ENCODE peak calls at places on chromosomes 5 and 9, in seven cellular contexts. One of them, this sample, is unnamed.

GRCh38 chr5:149254506-149254905 is 17.2 kb upstream of the AFAP1L1 start:
- DNase-seq in astrocyte of the cerebellum: no peak
- DNase-seq in cardiac muscle cell: peak
- DNase-seq in A549: no peak
- DNase-seq in ovary: no peak
- DNase-seq in psoas muscle: no peak
- DNase-seq in prostate gland: no peak
- DNase-seq in this sample: no peak

GRCh38 chr9:34237836-34238235 is 59.0 kb downstream of the UBAP1 start:
- DNase-seq in psoas muscle: no peak
- DNase-seq in prostate gland: no peak
- DNase-seq in ovary: no peak
- DNase-seq in A549: no peak
- DNase-seq in cardiac muscle cell: no peak
- DNase-seq in astrocyte of the cerebellum: no peak
- DNase-seq in this sample: no peak

GRCh38 chr9:12935714-12936113 is 160.9 kb downstream of the LURAP1L start:
- DNase-seq in cardiac muscle cell: no peak
- DNase-seq in psoas muscle: no peak
- DNase-seq in astrocyte of the cerebellum: no peak
- DNase-seq in prostate gland: no peak
- DNase-seq in ovary: no peak
- DNase-seq in A549: no peak
- DNase-seq in this sample: no peak

GRCh38 chr5:28397502-28397941 is 1359.1 kb upstream of the CDH9 start:
- DNase-seq in ovary: no peak
- DNase-seq in prostate gland: no peak
- DNase-seq in psoas muscle: no peak
- DNase-seq in A549: no peak
- DNase-seq in astrocyte of the cerebellum: peak
- DNase-seq in cardiac muscle cell: no peak
- DNase-seq in this sample: no peak

GRCh38 chr5:84438456-84438855 is 53.8 kb upstream of the EDIL3 start:
- DNase-seq in psoas muscle: no peak
- DNase-seq in ovary: no peak
- DNase-seq in cardiac muscle cell: no peak
- DNase-seq in prostate gland: no peak
- DNase-seq in astrocyte of the cerebellum: no peak
- DNase-seq in A549: no peak
- DNase-seq in this sample: no peak

GRCh38 chr9:105672711-105673234 is 10.5 kb downstream of the TAL2 start:
- DNase-seq in astrocyte of the cerebellum: no peak
- DNase-seq in A549: no peak
- DNase-seq in psoas muscle: no peak
- DNase-seq in cardiac muscle cell: no peak
- DNase-seq in prostate gland: no peak
- DNase-seq in ovary: no peak
- DNase-seq in this sample: peak

GRCh38 chr9:121500165-121500478 is 478 bp upstream of the GGTA1 start:
- DNase-seq in astrocyte of the cerebellum: no peak
- DNase-seq in cardiac muscle cell: no peak
- DNase-seq in ovary: no peak
- DNase-seq in prostate gland: no peak
- DNase-seq in A549: no peak
- DNase-seq in psoas muscle: no peak
- DNase-seq in this sample: no peak

GRCh38 chr9:93480728-93481324 is 27.4 kb upstream of the FAM120AOS start:
- DNase-seq in prostate gland: no peak
- DNase-seq in astrocyte of the cerebellum: no peak
- DNase-seq in ovary: no peak
- DNase-seq in psoas muscle: no peak
- DNase-seq in A549: no peak
- DNase-seq in cardiac muscle cell: peak
- DNase-seq in this sample: no peak

GRCh38 chr9:128286435-128286834 is 10.4 kb downstream of the SWI5 start:
- DNase-seq in psoas muscle: no peak
- DNase-seq in cardiac muscle cell: no peak
- DNase-seq in prostate gland: no peak
- DNase-seq in A549: no peak
- DNase-seq in ovary: peak
- DNase-seq in astrocyte of the cerebellum: peak
- DNase-seq in this sample: no peak

GRCh38 chr5:180345186-180345585 is 8.0 kb downstream of the GFPT2 start:
- DNase-seq in astrocyte of the cerebellum: no peak
- DNase-seq in ovary: no peak
- DNase-seq in psoas muscle: no peak
- DNase-seq in prostate gland: no peak
- DNase-seq in cardiac muscle cell: no peak
- DNase-seq in A549: no peak
- DNase-seq in this sample: no peak

GRCh38 chr5:133446440-133446839 is 165.9 kb downstream of the FSTL4 start:
- DNase-seq in cardiac muscle cell: no peak
- DNase-seq in psoas muscle: no peak
- DNase-seq in astrocyte of the cerebellum: no peak
- DNase-seq in ovary: no peak
- DNase-seq in prostate gland: no peak
- DNase-seq in A549: no peak
- DNase-seq in this sample: no peak

GRCh38 chr9:14321517-14322125 is 7.7 kb upstream of the NFIB start:
- DNase-seq in astrocyte of the cerebellum: no peak
- DNase-seq in cardiac muscle cell: no peak
- DNase-seq in A549: no peak
- DNase-seq in psoas muscle: no peak
- DNase-seq in prostate gland: no peak
- DNase-seq in ovary: no peak
- DNase-seq in this sample: no peak

GRCh38 chr5:170254056-170254455 is 21.3 kb downstream of the C5orf58 start:
- DNase-seq in A549: no peak
- DNase-seq in prostate gland: peak
- DNase-seq in astrocyte of the cerebellum: no peak
- DNase-seq in cardiac muscle cell: no peak
- DNase-seq in psoas muscle: no peak
- DNase-seq in ovary: no peak
- DNase-seq in this sample: peak

GRCh38 chr5:127428748-127429147 is 88.7 kb upstream of the PRRC1 start:
- DNase-seq in astrocyte of the cerebellum: no peak
- DNase-seq in prostate gland: no peak
- DNase-seq in psoas muscle: no peak
- DNase-seq in cardiac muscle cell: no peak
- DNase-seq in A549: no peak
- DNase-seq in ovary: no peak
- DNase-seq in this sample: no peak

GRCh38 chr9:72022846-72023245 is 37.6 kb downstream of the C9orf57 start:
- DNase-seq in cardiac muscle cell: no peak
- DNase-seq in ovary: no peak
- DNase-seq in psoas muscle: no peak
- DNase-seq in prostate gland: no peak
- DNase-seq in A549: no peak
- DNase-seq in astrocyte of the cerebellum: peak
- DNase-seq in this sample: no peak

GRCh38 chr9:72203205-72203803 is 54.1 kb downstream of the GDA start:
- DNase-seq in psoas muscle: no peak
- DNase-seq in prostate gland: no peak
- DNase-seq in ovary: no peak
- DNase-seq in astrocyte of the cerebellum: no peak
- DNase-seq in cardiac muscle cell: peak
- DNase-seq in A549: peak
- DNase-seq in this sample: peak

GRCh38 chr9:75235632-75236031 is 147.3 kb downstream of the OSTF1 start:
- DNase-seq in ovary: no peak
- DNase-seq in A549: no peak
- DNase-seq in psoas muscle: no peak
- DNase-seq in prostate gland: no peak
- DNase-seq in cardiac muscle cell: no peak
- DNase-seq in astrocyte of the cerebellum: no peak
- DNase-seq in this sample: no peak

GRCh38 chr5:93055971-93056370 is 525.0 kb downstream of the NR2F1-AS1 start:
- DNase-seq in ovary: no peak
- DNase-seq in A549: no peak
- DNase-seq in psoas muscle: no peak
- DNase-seq in prostate gland: no peak
- DNase-seq in cardiac muscle cell: no peak
- DNase-seq in astrocyte of the cerebellum: no peak
- DNase-seq in this sample: no peak

GRCh38 chr9:128293091-128293490 is 17.0 kb downstream of the SWI5 start:
- DNase-seq in prostate gland: no peak
- DNase-seq in cardiac muscle cell: no peak
- DNase-seq in astrocyte of the cerebellum: no peak
- DNase-seq in ovary: no peak
- DNase-seq in psoas muscle: no peak
- DNase-seq in A549: no peak
- DNase-seq in this sample: no peak

GRCh38 chr5:31098811-31099210 is 94.7 kb upstream of the CDH6 start:
- DNase-seq in psoas muscle: no peak
- DNase-seq in A549: no peak
- DNase-seq in cardiac muscle cell: no peak
- DNase-seq in astrocyte of the cerebellum: no peak
- DNase-seq in ovary: no peak
- DNase-seq in prostate gland: no peak
- DNase-seq in this sample: no peak

GRCh38 chr9:96449522-96449843 is 486 bp upstream of the HABP4 start:
- DNase-seq in psoas muscle: no peak
- DNase-seq in prostate gland: no peak
- DNase-seq in astrocyte of the cerebellum: no peak
- DNase-seq in A549: no peak
- DNase-seq in ovary: no peak
- DNase-seq in cardiac muscle cell: no peak
- DNase-seq in this sample: no peak

GRCh38 chr5:139164020-139164419 is 34.1 kb downstream of the SIL1 start:
- DNase-seq in prostate gland: no peak
- DNase-seq in astrocyte of the cerebellum: no peak
- DNase-seq in cardiac muscle cell: no peak
- DNase-seq in ovary: no peak
- DNase-seq in A549: no peak
- DNase-seq in psoas muscle: no peak
- DNase-seq in this sample: no peak

DNA sequence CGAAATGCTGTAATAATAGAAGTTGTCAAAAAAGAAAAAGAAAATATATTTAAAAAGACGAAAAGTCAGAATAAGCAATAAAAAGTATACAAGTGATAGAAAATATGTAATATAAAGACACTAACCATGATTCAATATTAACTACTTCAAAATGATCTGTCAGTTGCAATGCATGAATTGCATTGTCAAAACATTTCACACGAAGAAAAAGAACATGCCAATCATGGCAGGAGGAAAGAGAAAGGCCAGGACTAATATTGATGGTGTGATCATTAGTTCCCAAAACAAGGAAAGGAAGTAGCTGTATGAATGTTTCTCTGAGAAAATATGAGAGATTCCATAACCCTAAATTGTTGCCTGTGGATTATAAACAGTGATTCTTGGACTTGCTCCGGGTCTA is 7.4 kb upstream of the GRAMD2B start:
- DNase-seq in cardiac muscle cell: no peak
- DNase-seq in ovary: no peak
- DNase-seq in A549: no peak
- DNase-seq in prostate gland: no peak
- DNase-seq in astrocyte of the cerebellum: no peak
- DNase-seq in psoas muscle: no peak
- DNase-seq in this sample: no peak
- H3K4me3 ChIP-seq in cardiac muscle cell: no peak
- H3K4me3 ChIP-seq in ovary: no peak
- H3K4me3 ChIP-seq in A549: no peak
- H3K4me3 ChIP-seq in prostate gland: no peak
- H3K4me3 ChIP-seq in astrocyte of the cerebellum: no peak
- H3K4me3 ChIP-seq in psoas muscle: no peak
- H3K4me3 ChIP-seq in this sample: no peak

DNA sequence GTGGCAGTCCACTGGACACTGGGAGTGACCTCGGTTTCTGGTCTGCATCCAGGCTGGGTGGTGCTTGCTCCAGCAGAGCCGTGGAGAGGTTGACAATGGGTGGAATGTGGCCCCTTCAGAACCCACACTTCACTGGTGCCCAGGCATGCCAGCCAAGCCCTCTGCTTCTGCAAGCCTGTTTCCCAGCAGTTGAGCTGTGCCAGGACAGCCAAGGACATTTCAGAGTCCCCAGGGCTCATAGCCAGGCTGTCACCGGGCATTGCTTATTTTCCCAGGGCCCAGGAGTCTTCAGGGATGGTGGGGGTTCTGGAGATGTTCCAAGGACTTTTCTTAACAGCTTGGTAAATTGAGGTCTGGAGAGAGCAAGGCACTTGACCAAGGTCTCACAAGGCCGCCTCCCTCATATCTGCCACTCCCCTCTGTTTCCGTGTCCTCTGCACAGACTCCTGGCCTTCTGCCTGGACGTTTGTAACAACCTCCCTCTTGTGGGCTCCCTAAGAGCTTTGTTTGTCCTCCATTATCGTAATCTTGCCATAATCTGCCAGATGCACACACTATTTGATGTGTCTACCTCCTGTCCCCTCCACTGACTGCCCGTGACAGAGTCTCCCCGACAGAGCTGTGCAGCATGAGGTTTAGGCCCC is 3.8 kb upstream of the NDST1 start:
- DNase-seq in prostate gland: peak
- DNase-seq in A549: no peak
- DNase-seq in astrocyte of the cerebellum: no peak
- DNase-seq in cardiac muscle cell: no peak
- DNase-seq in ovary: no peak
- DNase-seq in psoas muscle: peak
- DNase-seq in this sample: peak
- H3K4me3 ChIP-seq in prostate gland: no peak
- H3K4me3 ChIP-seq in A549: no peak
- H3K4me3 ChIP-seq in astrocyte of the cerebellum: no peak
- H3K4me3 ChIP-seq in cardiac muscle cell: no peak
- H3K4me3 ChIP-seq in ovary: no peak
- H3K4me3 ChIP-seq in psoas muscle: no peak
- H3K4me3 ChIP-seq in this sample: no peak

DNA sequence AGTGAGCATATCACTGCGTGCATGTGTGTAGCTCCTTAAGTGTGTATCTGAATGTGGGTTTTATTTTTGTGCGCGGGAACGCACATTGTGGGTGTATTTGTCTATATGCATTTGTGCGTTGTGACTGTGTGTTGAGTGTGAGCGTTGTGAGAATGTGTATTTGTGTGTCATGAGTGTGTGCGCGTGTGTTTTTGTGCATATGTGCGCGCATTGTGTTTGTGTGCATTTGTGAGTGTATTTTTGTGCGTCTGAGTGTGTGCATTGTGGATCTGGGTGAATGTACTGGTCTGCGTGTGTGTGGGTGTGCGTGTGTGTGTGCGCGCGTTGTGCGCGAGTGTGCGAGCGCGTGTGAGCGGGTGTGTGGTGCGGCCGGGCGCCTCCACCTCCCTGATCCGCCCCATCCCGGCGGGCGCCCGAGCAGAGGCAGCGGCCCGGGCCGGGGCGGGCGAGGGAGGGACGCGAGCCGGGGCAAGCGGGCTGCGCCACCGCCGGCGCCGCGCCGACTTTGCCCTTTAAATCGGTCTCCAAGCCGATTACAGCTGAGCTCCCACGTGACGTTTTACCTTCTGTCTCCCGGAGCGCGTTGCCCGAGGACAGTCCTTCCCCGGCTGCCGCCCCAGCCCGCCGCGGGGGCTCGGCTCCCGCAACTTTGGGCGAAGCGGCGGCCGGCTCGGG is at the start of gene RASGRF2:
- DNase-seq in prostate gland: no peak
- DNase-seq in cardiac muscle cell: peak
- DNase-seq in psoas muscle: peak
- DNase-seq in ovary: peak
- DNase-seq in astrocyte of the cerebellum: no peak
- DNase-seq in A549: no peak
- DNase-seq in this sample: no peak
- H3K4me3 ChIP-seq in prostate gland: peak
- H3K4me3 ChIP-seq in cardiac muscle cell: peak
- H3K4me3 ChIP-seq in psoas muscle: peak
- H3K4me3 ChIP-seq in ovary: peak
- H3K4me3 ChIP-seq in astrocyte of the cerebellum: peak
- H3K4me3 ChIP-seq in A549: peak
- H3K4me3 ChIP-seq in this sample: no peak

GRCh38 chr5:4363045-4363444 is 767.4 kb downstream of the IRX1 start:
- DNase-seq in A549: no peak
- DNase-seq in astrocyte of the cerebellum: no peak
- DNase-seq in cardiac muscle cell: no peak
- DNase-seq in prostate gland: no peak
- DNase-seq in ovary: no peak
- DNase-seq in psoas muscle: no peak
- DNase-seq in this sample: no peak
- H3K4me3 ChIP-seq in A549: no peak
- H3K4me3 ChIP-seq in astrocyte of the cerebellum: no peak
- H3K4me3 ChIP-seq in cardiac muscle cell: no peak
- H3K4me3 ChIP-seq in prostate gland: no peak
- H3K4me3 ChIP-seq in ovary: no peak
- H3K4me3 ChIP-seq in psoas muscle: no peak
- H3K4me3 ChIP-seq in this sample: no peak